ENCODE peak calls at places on chromosome 15, in nine cellular contexts. One of them, this sample, is unnamed.

GRCh38 chr15:79136434-79137046 is 46.0 kb upstream of the RASGRF1 start:
- DNase-seq in sciatic nerve: no peak
- DNase-seq in natural killer cell: no peak
- DNase-seq in ACHN: no peak
- DNase-seq in amniotic stem cell: no peak
- DNase-seq in globus pallidus: no peak
- DNase-seq in non-pigmented ciliary epithelial cell: no peak
- DNase-seq in cerebellum: no peak
- DNase-seq in A549: no peak
- DNase-seq in this sample: no peak

GRCh38 chr15:93082861-93083260 is 6.2 kb downstream of the RGMA start:
- DNase-seq in sciatic nerve: no peak
- DNase-seq in natural killer cell: no peak
- DNase-seq in ACHN: no peak
- DNase-seq in amniotic stem cell: no peak
- DNase-seq in globus pallidus: no peak
- DNase-seq in non-pigmented ciliary epithelial cell: no peak
- DNase-seq in cerebellum: no peak
- DNase-seq in A549: no peak
- DNase-seq in this sample: no peak

GRCh38 chr15:101420232-101420631 is 69.3 kb downstream of the PCSK6 start:
- DNase-seq in sciatic nerve: no peak
- DNase-seq in natural killer cell: no peak
- DNase-seq in ACHN: no peak
- DNase-seq in amniotic stem cell: no peak
- DNase-seq in globus pallidus: no peak
- DNase-seq in non-pigmented ciliary epithelial cell: no peak
- DNase-seq in cerebellum: no peak
- DNase-seq in A549: no peak
- DNase-seq in this sample: no peak

GRCh38 chr15:25859838-25860645 is 3.1 kb downstream of the ATP10A start:
- DNase-seq in sciatic nerve: no peak
- DNase-seq in natural killer cell: peak; percentile 52
- DNase-seq in ACHN: no peak
- DNase-seq in amniotic stem cell: no peak
- DNase-seq in globus pallidus: no peak
- DNase-seq in non-pigmented ciliary epithelial cell: no peak
- DNase-seq in cerebellum: no peak
- DNase-seq in A549: no peak
- DNase-seq in this sample: no peak

GRCh38 chr15:67750371-67750770 is 74.9 kb upstream of the SKOR1 start:
- DNase-seq in sciatic nerve: no peak
- DNase-seq in natural killer cell: no peak
- DNase-seq in ACHN: no peak
- DNase-seq in amniotic stem cell: no peak
- DNase-seq in globus pallidus: no peak
- DNase-seq in non-pigmented ciliary epithelial cell: no peak
- DNase-seq in cerebellum: no peak
- DNase-seq in A549: no peak
- DNase-seq in this sample: no peak

GRCh38 chr15:52326758-52327157 is 31.2 kb upstream of the MYO5C start:
- DNase-seq in sciatic nerve: no peak
- DNase-seq in natural killer cell: no peak
- DNase-seq in ACHN: peak; percentile 4
- DNase-seq in amniotic stem cell: no peak
- DNase-seq in globus pallidus: no peak
- DNase-seq in non-pigmented ciliary epithelial cell: no peak
- DNase-seq in cerebellum: no peak
- DNase-seq in A549: no peak
- DNase-seq in this sample: no peak

GRCh38 chr15:81531141-81531592 is 157.2 kb upstream of the TMC3 start:
- DNase-seq in sciatic nerve: no peak
- DNase-seq in natural killer cell: no peak
- DNase-seq in ACHN: no peak
- DNase-seq in amniotic stem cell: peak; percentile 9
- DNase-seq in globus pallidus: no peak
- DNase-seq in non-pigmented ciliary epithelial cell: no peak
- DNase-seq in cerebellum: no peak
- DNase-seq in A549: no peak
- DNase-seq in this sample: no peak

GRCh38 chr15:85972805-85973540 is 106.7 kb upstream of the AGBL1 start:
- DNase-seq in sciatic nerve: no peak
- DNase-seq in natural killer cell: no peak
- DNase-seq in ACHN: no peak
- DNase-seq in amniotic stem cell: no peak
- DNase-seq in globus pallidus: no peak
- DNase-seq in non-pigmented ciliary epithelial cell: no peak
- DNase-seq in cerebellum: no peak
- DNase-seq in A549: no peak
- DNase-seq in this sample: no peak

GRCh38 chr15:50051811-50052419 is 67.1 kb downstream of the ATP8B4 start:
- DNase-seq in sciatic nerve: peak; percentile 69
- DNase-seq in natural killer cell: no peak
- DNase-seq in ACHN: peak; percentile 40
- DNase-seq in amniotic stem cell: peak; percentile 67
- DNase-seq in globus pallidus: peak; percentile 83
- DNase-seq in non-pigmented ciliary epithelial cell: no peak
- DNase-seq in cerebellum: peak; percentile 10
- DNase-seq in A549: peak; percentile 87
- DNase-seq in this sample: no peak

GRCh38 chr15:85727068-85727467 is 67.7 kb downstream of the KLHL25 start:
- DNase-seq in sciatic nerve: no peak
- DNase-seq in natural killer cell: no peak
- DNase-seq in ACHN: no peak
- DNase-seq in amniotic stem cell: no peak
- DNase-seq in globus pallidus: no peak
- DNase-seq in non-pigmented ciliary epithelial cell: no peak
- DNase-seq in cerebellum: no peak
- DNase-seq in A549: no peak
- DNase-seq in this sample: no peak

GRCh38 chr15:75232252-75232813 is 25.8 kb upstream of the GOLGA6C start:
- DNase-seq in sciatic nerve: no peak
- DNase-seq in natural killer cell: no peak
- DNase-seq in ACHN: no peak
- DNase-seq in amniotic stem cell: no peak
- DNase-seq in globus pallidus: no peak
- DNase-seq in non-pigmented ciliary epithelial cell: no peak
- DNase-seq in cerebellum: no peak
- DNase-seq in A549: no peak
- DNase-seq in this sample: no peak

GRCh38 chr15:22810735-22811338 is 24.4 kb downstream of the NIPA1 start:
- DNase-seq in sciatic nerve: no peak
- DNase-seq in natural killer cell: no peak
- DNase-seq in ACHN: no peak
- DNase-seq in amniotic stem cell: no peak
- DNase-seq in globus pallidus: no peak
- DNase-seq in non-pigmented ciliary epithelial cell: no peak
- DNase-seq in cerebellum: no peak
- DNase-seq in A549: no peak
- DNase-seq in this sample: no peak

GRCh38 chr15:66912001-66912400 is 153.4 kb upstream of the SMAD3 start:
- DNase-seq in sciatic nerve: no peak
- DNase-seq in natural killer cell: no peak
- DNase-seq in ACHN: no peak
- DNase-seq in amniotic stem cell: no peak
- DNase-seq in globus pallidus: peak; percentile 40
- DNase-seq in non-pigmented ciliary epithelial cell: no peak
- DNase-seq in cerebellum: no peak
- DNase-seq in A549: no peak
- DNase-seq in this sample: no peak

GRCh38 chr15:85383470-85384148 is 3.2 kb downstream of the AKAP13 start:
- DNase-seq in sciatic nerve: no peak
- DNase-seq in natural killer cell: no peak
- DNase-seq in ACHN: no peak
- DNase-seq in amniotic stem cell: no peak
- DNase-seq in globus pallidus: no peak
- DNase-seq in non-pigmented ciliary epithelial cell: no peak
- DNase-seq in cerebellum: no peak
- DNase-seq in A549: no peak
- DNase-seq in this sample: no peak

This sample was measured in type B pancreatic cell.